ENCODE peak calls at places on chromosomes 13 and 19, in four cellular contexts. P, T, Y and U are unnamed samples.

GRCh38 chr19:36939153-36939552 is 23.0 kb downstream of the ZNF568 start:
- DNase-seq in T (no peak), Y (no peak), P (no peak), U (no peak)

GRCh38 chr13:110232756-110233155 is 74.2 kb downstream of the COL4A1 start:
- DNase-seq in T (peak; percentile 11), P (no peak), Y (peak; percentile 86), U (no peak)

GRCh38 chr19:8302357-8302691 is 5.8 kb downstream of the CD320 start:
- DNase-seq in P (no peak), Y (peak; percentile 41), T (no peak), U (no peak)

GRCh38 chr13:109140777-109141354 is 511.5 kb downstream of the MYO16 start:
- DNase-seq in Y (no peak), T (no peak), P (no peak), U (no peak)

GRCh38 chr13:105969761-105970160 is 565.7 kb downstream of the EFNB2 start:
- DNase-seq in Y (peak; percentile 26), P (no peak), T (no peak), U (no peak)

GRCh38 chr13:34208326-34208725 is 390.4 kb downstream of the RFC3 start:
- DNase-seq in Y (peak; percentile 75), P (no peak), T (no peak), U (no peak)

GRCh38 chr19:45361608-45362007 is 8.8 kb downstream of the ERCC2 start:
- DNase-seq in Y (no peak), T (no peak), P (no peak), U (no peak)

GRCh38 chr13:40221460-40222201 is 444.8 kb downstream of the FOXO1 start:
- DNase-seq in Y (peak; percentile 76), P (no peak), T (no peak), U (no peak)

GRCh38 chr13:90331974-90332373 is 1015.5 kb upstream of the MIR17HG start:
- DNase-seq in Y (no peak), T (no peak), P (no peak), U (no peak)

GRCh38 chr19:33644284-33644836 is 22.6 kb downstream of the CHST8 start:
- DNase-seq in Y (no peak), T (no peak), P (no peak), U (no peak)

GRCh38 chr19:40702337-40703012 is 12.0 kb upstream of the NUMBL start:
- DNase-seq in P (no peak), T (peak; percentile 92), Y (peak; percentile 57), U (peak; percentile 44)

GRCh38 chr13:66950666-66951065 is 279.5 kb downstream of the PCDH9 start:
- DNase-seq in P (no peak), Y (no peak), T (no peak), U (no peak)

GRCh38 chr19:10766681-10767201 is 48.9 kb downstream of the DNM2 start:
- DNase-seq in T (no peak), P (no peak), Y (peak; percentile 68), U (no peak)

GRCh38 chr13:49664606-49665005 is 26.7 kb downstream of the EBPL start:
- DNase-seq in P (no peak), T (peak; percentile 70), Y (no peak), U (no peak)

GRCh38 chr13:49670828-49671227 is 20.5 kb downstream of the EBPL start:
- DNase-seq in T (no peak), P (no peak), Y (no peak), U (no peak)

GRCh38 chr13:49667773-49668172 is 23.5 kb downstream of the EBPL start:
- DNase-seq in P (no peak), T (no peak), Y (peak; percentile 75), U (no peak)

GRCh38 chr13:49669735-49670309 is 21.5 kb downstream of the EBPL start:
- DNase-seq in P (no peak), Y (peak; percentile 83), T (peak; percentile 83), U (no peak)
- TF ChIP-seq CTCF in P (peak; percentile 30), Y (peak; percentile 66), T (peak; percentile 87), U (peak; percentile 15)

DNA sequence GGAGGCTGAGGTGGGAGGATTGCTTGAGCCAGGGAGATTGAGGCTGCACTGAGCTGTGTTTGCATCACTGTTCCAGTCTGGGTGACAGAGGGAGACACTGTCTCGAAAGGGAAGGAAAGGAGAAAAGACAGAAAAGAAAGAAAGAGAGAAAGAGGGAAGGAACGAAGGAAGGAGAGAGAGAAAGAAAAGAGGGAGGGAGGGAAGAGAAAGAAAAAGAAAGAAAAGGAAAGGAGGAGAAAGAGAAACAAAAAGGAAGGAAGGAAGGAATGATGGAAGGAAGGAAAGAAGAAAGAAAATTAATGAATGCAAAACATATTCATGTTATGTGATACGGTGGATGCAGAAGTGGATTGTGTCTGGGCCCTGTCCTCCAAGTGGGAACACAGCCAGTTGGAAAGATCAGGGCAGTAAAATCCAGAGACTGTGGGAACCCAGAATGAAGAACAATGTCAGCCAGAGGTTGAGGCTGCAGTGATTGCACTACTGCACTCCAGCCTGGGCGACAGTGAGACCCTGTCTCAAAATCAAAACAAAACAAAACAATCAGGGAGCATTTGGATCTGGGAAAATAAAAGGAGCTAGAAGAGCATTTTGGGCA is 6.2 kb downstream of the PHLDB3 start:
- DNase-seq in T (no peak), P (no peak), Y (no peak), U (no peak)
- TF ChIP-seq CTCF in T (no peak), P (no peak), Y (no peak), U (no peak)

GRCh38 chr13:76904507-76904906 is 18.3 kb upstream of the KCTD12 start:
- DNase-seq in T (no peak), P (no peak), Y (no peak), U (no peak)

GRCh38 chr13:76903544-76904162 is 17.4 kb upstream of the KCTD12 start:
- DNase-seq in P (no peak), Y (peak; percentile 86), T (peak; percentile 91), U (peak; percentile 65)
- TF ChIP-seq CTCF in P (peak; percentile 98), Y (peak; percentile 99), T (peak; percentile 98), U (peak; percentile 96)

GRCh38 chr19:48629599-48630288 is 7.4 kb downstream of the DBP start:
- DNase-seq in T (peak; percentile 99), P (no peak), Y (peak; percentile 19), U (no peak)

GRCh38 chr19:48628486-48629296 is 8.5 kb downstream of the DBP start:
- DNase-seq in T (no peak), P (no peak), Y (no peak), U (no peak)

GRCh38 chr19:48631254-48631653 is 5.9 kb downstream of the DBP start:
- DNase-seq in P (no peak), Y (no peak), T (peak; percentile 48), U (no peak)

GRCh38 chr19:48629297-48629598 is 7.9 kb downstream of the DBP start:
- DNase-seq in P (no peak), Y (no peak), T (no peak), U (no peak)

DNA sequence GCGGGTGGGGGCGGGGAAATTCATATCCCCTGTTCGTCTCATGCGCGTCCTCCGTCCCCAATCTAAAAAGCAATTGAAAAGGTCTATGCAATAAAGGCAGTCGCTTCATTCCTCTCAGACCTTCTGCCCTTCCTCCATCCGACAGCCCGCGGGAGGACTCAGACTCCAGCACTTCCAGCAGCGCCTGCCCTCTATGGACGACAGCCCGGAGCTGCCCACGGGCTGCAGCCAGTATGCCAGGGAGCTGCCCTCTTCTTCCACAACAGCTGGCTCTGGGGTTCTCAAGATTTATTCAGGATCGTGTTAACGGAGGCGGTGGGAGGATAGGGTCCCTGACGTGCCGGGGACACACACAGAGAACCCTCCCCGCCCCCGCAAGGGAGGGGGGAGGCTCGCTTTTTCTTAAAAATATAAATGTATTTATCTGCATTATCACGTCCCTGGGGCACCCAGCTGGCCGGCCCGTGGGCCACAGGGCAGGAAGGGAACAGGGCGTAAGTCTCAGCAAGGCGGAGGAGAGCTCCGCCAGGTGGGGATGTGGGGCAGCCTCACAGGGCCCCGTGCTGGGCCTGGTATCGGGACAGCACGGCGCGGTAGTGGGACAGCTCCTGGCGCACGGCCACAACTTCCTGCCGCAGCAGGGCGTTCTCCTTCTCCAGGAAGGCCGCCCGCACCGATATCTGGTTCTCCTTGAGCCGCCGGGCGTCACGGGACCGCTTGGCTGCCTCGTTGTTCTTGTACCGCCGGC is 6.7 kb downstream of the DBP start:
- DNase-seq in P (no peak), T (peak; percentile 90), Y (peak; percentile 23), U (no peak)
- TF ChIP-seq CTCF in P (no peak), T (peak; percentile 64), Y (no peak), U (no peak)